ENCODE peak calls at places on chromosomes 13 and 19, in ten cellular contexts. X is CD8-positive, alpha-beta memory T cell; F is fibroblast of lung; M is thoracic aorta; J is suprapubic skin; W is PC-9; E is naive thymus-derived CD4-positive, alpha-beta T cell; R is mesendoderm; H is adrenal gland; P is left ventricle myocardium inferior. Z is an unnamed sample.

GRCh38 chr13:32581177-32581786 is 5.0 kb upstream of the PDS5B start:
- DNase-seq in X (peak; percentile 17), F (peak; percentile 64), M (no peak), J (no peak), W (no peak), E (peak; percentile 7), R (no peak), H (no peak), P (no peak), Z (peak; percentile 14)

GRCh38 chr19:604355-604754 is 14.7 kb downstream of the HCN2 start:
- DNase-seq in X (no peak), F (no peak), M (no peak), J (no peak), W (no peak), E (no peak), R (peak; percentile 59), H (no peak), P (no peak), Z (no peak)

GRCh38 chr19:58033741-58034475 is at the start of gene ZSCAN1:
- DNase-seq in X (no peak), F (peak; percentile 86), M (no peak), J (peak; percentile 73), W (no peak), E (no peak), R (peak; percentile 97), H (peak; percentile 78), P (peak; percentile 90), Z (peak; percentile 91)

GRCh38 chr19:10010247-10010691 is at the start of gene COL5A3:
- DNase-seq in X (no peak), F (peak; percentile 70), M (no peak), J (peak; percentile 81), W (no peak), E (no peak), R (no peak), H (no peak), P (peak; percentile 76), Z (no peak)

GRCh38 chr13:79686441-79686840 is 205.5 kb downstream of the NDFIP2 start:
- DNase-seq in X (no peak), F (peak; percentile 56), M (no peak), J (no peak), W (no peak), E (no peak), R (no peak), H (no peak), P (no peak), Z (no peak)

GRCh38 chr13:103431880-103432279 is 365.7 kb upstream of the SLC10A2 start:
- DNase-seq in X (no peak), F (no peak), M (no peak), J (no peak), W (no peak), E (no peak), R (no peak), H (no peak), P (no peak), Z (no peak)

GRCh38 chr13:84263354-84264069 is 381.2 kb upstream of the SLITRK1 start:
- DNase-seq in X (no peak), F (no peak), M (no peak), J (no peak), W (no peak), E (no peak), R (no peak), H (no peak), P (no peak), Z (no peak)

GRCh38 chr13:33262069-33262487 is 23.5 kb downstream of the STARD13 start:
- DNase-seq in X (no peak), F (no peak), M (no peak), J (no peak), W (peak; percentile 57), E (no peak), R (peak; percentile 83), H (peak; percentile 52), P (no peak), Z (no peak)

GRCh38 chr19:246551-246950 is 44.7 kb downstream of the PLPP2 start:
- DNase-seq in X (no peak), F (no peak), M (no peak), J (no peak), W (no peak), E (no peak), R (no peak), H (no peak), P (no peak), Z (no peak)

GRCh38 chr13:86562876-86563275 is 763.7 kb upstream of the SLITRK6 start:
- DNase-seq in X (no peak), F (no peak), M (no peak), J (no peak), W (no peak), E (no peak), R (no peak), H (no peak), P (no peak), Z (no peak)

GRCh38 chr19:45972081-45972943 is 1.4 kb downstream of the NOVA2 start:
- DNase-seq in X (peak; percentile 23), F (no peak), M (no peak), J (no peak), W (no peak), E (peak; percentile 39), R (no peak), H (no peak), P (peak; percentile 21), Z (no peak)

GRCh38 chr19:1512671-1513491 is at the start of gene ADAMTSL5:
- DNase-seq in X (peak; percentile 50), F (peak; percentile 50), M (no peak), J (no peak), W (peak; percentile 70), E (peak; percentile 47), R (peak; percentile 54), H (no peak), P (peak; percentile 69), Z (peak; percentile 67)

GRCh38 chr13:99281811-99282263 is 23.7 kb upstream of the GPR18 start:
- DNase-seq in X (peak; percentile 54), F (no peak), M (peak; percentile 10), J (peak; percentile 85), W (no peak), E (peak; percentile 55), R (no peak), H (peak; percentile 48), P (peak; percentile 62), Z (no peak)

GRCh38 chr19:23554548-23554947 is 132.5 kb downstream of the ZNF675 start:
- DNase-seq in X (no peak), F (no peak), M (no peak), J (no peak), W (peak; percentile 51), E (no peak), R (no peak), H (no peak), P (no peak), Z (no peak)

GRCh38 chr13:95115525-95115924 is 185.7 kb downstream of the ABCC4 start:
- DNase-seq in X (no peak), F (no peak), M (no peak), J (no peak), W (peak; percentile 40), E (no peak), R (no peak), H (no peak), P (no peak), Z (no peak)

GRCh38 chr13:36101157-36101556 is 30.0 kb downstream of the DCLK1 start:
- DNase-seq in X (no peak), F (no peak), M (no peak), J (no peak), W (no peak), E (no peak), R (no peak), H (no peak), P (no peak), Z (no peak)
- H3K4me1 ChIP-seq in X (no peaks in the 10 kb centered on the region), F (no peaks in the 10 kb centered on the region), M (no peaks in the 10 kb centered on the region), J (no peaks in the 10 kb centered on the region), W (no peaks in the 10 kb centered on the region), E (no peaks in the 10 kb centered on the region), R (no peaks in the 10 kb centered on the region), H (no peaks in the 10 kb centered on the region), P (peaks cover 7% of the 10 kb centered on the region), Z (no peaks in the 10 kb centered on the region)

DNA sequence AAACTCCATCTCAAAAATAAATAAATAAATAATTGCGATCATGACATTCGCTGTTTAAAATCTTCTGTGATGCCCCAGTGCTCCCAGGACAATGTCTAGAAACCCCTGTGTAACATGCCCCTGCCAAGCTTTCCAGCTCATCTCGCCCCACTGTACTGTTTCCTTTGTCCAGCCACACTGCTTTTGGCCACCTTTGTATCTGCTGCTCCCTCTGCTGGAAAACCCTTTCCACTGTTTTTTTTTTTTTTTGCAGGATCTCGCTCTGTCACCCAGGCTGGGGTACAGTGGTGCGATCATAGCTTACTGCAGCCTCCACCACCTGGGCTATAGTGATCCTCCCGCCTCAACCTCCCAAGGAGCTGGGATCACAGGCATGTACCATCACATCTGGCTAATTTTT is 7.5 kb downstream of the PLAUR start:
- DNase-seq in X (no peak), F (no peak), M (no peak), J (no peak), W (no peak), E (no peak), R (peak; percentile 42), H (no peak), P (no peak), Z (peak; percentile 44)
- H3K27ac ChIP-seq in X (no peak overlapping the region), F (no peak overlapping the region), M (no peak overlapping the region), J (no peak overlapping the region), W (no peak overlapping the region), E (no peak overlapping the region), R (no peak overlapping the region), H (no peak overlapping the region), P (no peak overlapping the region), Z (no peak overlapping the region)

DNA sequence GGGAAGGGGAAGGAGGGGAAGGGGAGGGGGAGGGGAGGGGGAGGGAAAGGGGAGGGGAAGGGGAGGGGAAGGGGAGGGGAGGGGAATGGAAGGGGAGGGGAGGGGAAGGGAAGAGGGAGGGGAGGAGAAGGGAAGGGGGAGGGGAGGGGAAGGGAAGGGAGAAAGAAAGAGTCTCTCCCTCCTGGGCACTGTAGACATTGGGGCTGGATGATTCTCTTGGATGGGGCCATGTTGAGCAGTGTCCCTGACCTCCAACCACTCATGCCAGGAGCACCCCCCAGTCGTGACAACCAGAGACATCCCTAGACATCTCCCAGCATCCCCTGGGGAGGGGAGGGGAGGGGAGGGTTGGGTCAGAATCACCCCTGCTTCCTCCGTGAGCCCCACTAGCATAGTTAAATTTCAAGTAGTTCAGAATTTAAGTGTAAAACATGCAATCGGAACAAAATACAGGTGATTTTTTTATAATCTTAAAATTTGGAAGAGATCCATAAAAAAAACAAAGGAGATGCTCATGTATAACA is 64.0 kb downstream of the GNG7 start:
- DNase-seq in X (no peak), F (no peak), M (no peak), J (no peak), W (no peak), E (no peak), R (no peak), H (no peak), P (no peak), Z (no peak)
- H3K4me1 ChIP-seq in X (peaks cover 10% of the 10 kb centered on the region), F (no peaks in the 10 kb centered on the region), M (peaks cover 21% of the 10 kb centered on the region), J (peaks cover 18% of the 10 kb centered on the region), W (no peaks in the 10 kb centered on the region), E (peaks cover 10% of the 10 kb centered on the region), R (no peaks in the 10 kb centered on the region), H (peaks cover 21% of the 10 kb centered on the region), P (peaks cover 43% of the 10 kb centered on the region), Z (peaks cover 13% of the 10 kb centered on the region)

DNA sequence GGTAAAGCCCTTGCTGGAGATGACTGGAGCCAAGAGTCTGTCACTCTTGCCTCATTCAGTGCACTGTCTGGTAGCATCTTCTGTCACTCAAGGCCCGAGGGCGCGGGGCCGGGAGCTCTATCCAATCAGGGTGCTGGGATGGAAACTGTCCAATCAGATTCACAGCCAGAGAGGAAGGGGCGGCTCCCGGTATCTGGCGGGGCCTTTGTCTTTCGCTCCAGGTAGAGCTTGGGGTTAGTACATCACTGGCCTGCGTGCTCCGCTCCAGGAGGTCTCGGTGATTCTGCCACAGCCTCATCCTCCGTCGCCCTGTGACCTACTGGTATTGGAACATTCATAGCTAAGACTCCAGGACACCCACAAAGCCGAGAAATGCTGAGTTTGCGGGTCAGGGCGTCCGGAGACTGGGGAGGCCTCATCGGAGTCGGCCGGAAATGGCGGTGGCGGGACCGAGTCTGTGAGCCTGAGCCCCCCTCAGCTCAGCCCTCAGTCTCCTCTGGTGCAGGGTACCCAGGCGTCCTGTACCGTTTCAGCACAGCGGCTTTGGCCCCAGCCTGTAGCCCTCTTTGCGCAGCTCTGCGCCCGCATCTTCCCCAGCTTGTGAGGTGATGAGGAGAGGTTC is 20.6 kb upstream of the ZNF430 start:
- DNase-seq in X (peak; percentile 81), F (peak; percentile 92), M (peak; percentile 40), J (peak; percentile 79), W (peak; percentile 67), E (peak; percentile 89), R (peak; percentile 99), H (peak; percentile 94), P (peak; percentile 85), Z (peak; percentile 92)
- H3K27ac ChIP-seq in X (no peak overlapping the region), F (no peak overlapping the region), M (no peak overlapping the region), J (no peak overlapping the region), W (no peak overlapping the region), E (no peak overlapping the region), R (no peak overlapping the region), H (no peak overlapping the region), P (no peak overlapping the region), Z (no peak overlapping the region)

Z was measured in cardiac muscle cell.